ENCODE peak calls at places on chromosomes 16 and 17, in seven cellular contexts. F, W, N, X, V, A and M are unnamed samples.

GRCh38 chr17:79220201-79220714 is 145.6 kb downstream of the ENGASE start:
- DNase-seq in W (peak; percentile 44), F (no peak), X (no peak), V (no peak), A (no peak), N (no peak), M (no peak)

GRCh38 chr17:79561486-79562116 is 49.2 kb downstream of the RBFOX3 start:
- DNase-seq in F (no peak), W (no peak), X (no peak), V (no peak), A (no peak), N (no peak), M (no peak)

GRCh38 chr16:26050489-26050888 is 358.7 kb downstream of the HS3ST4 start:
- DNase-seq in W (no peak), N (no peak), F (no peak), A (no peak), X (no peak), V (no peak), M (no peak)

GRCh38 chr17:79515646-79516604 is 94.9 kb downstream of the RBFOX3 start:
- DNase-seq in W (no peak), N (no peak), V (no peak), F (no peak), A (no peak), X (no peak), M (peak; percentile 13)

GRCh38 chr17:8222380-8222629 is 11.9 kb upstream of the AURKB start:
- DNase-seq in F (peak; percentile 83), X (peak; percentile 86), A (no peak), W (no peak), V (peak; percentile 41), N (no peak), M (no peak)

GRCh38 chr17:13725286-13725990 is 123.7 kb upstream of the HS3ST3A1 start:
- DNase-seq in A (no peak), W (no peak), X (peak; percentile 22), F (no peak), N (no peak), V (no peak), M (no peak)

GRCh38 chr16:62909597-62909996 is 873.4 kb upstream of the CDH8 start:
- DNase-seq in N (no peak), W (no peak), X (no peak), A (no peak), V (no peak), F (no peak), M (no peak)

GRCh38 chr16:1945559-1946391 is 2.8 kb upstream of the MSRB1 start:
- DNase-seq in N (no peak), A (no peak), W (no peak), X (no peak), V (no peak), F (no peak), M (no peak)

GRCh38 chr17:35460354-35460851 is 11.8 kb upstream of the SLFN13 start:
- DNase-seq in F (peak; percentile 15), X (no peak), V (peak; percentile 52), A (peak; percentile 39), N (peak; percentile 77), W (peak; percentile 9), M (no peak)

GRCh38 chr16:67470314-67470713 is 10.6 kb downstream of the ATP6V0D1 start:
- DNase-seq in X (no peak), N (no peak), A (no peak), W (peak; percentile 61), F (no peak), V (no peak), M (no peak)

GRCh38 chr17:40469805-40470675 is 26.8 kb downstream of the IGFBP4 start:
- DNase-seq in X (no peak), F (no peak), W (no peak), A (no peak), V (no peak), N (no peak), M (no peak)

GRCh38 chr16:30934827-30935557 is 11.6 kb downstream of the FBXL19 start:
- DNase-seq in X (peak; percentile 70), W (peak; percentile 64), V (peak; percentile 61), A (no peak), F (no peak), N (peak; percentile 87), M (no peak)

GRCh38 chr17:78689029-78689428 is 93.0 kb downstream of the CYTH1 start:
- DNase-seq in X (no peak), F (no peak), N (no peak), W (no peak), V (no peak), A (no peak), M (no peak)

DNA sequence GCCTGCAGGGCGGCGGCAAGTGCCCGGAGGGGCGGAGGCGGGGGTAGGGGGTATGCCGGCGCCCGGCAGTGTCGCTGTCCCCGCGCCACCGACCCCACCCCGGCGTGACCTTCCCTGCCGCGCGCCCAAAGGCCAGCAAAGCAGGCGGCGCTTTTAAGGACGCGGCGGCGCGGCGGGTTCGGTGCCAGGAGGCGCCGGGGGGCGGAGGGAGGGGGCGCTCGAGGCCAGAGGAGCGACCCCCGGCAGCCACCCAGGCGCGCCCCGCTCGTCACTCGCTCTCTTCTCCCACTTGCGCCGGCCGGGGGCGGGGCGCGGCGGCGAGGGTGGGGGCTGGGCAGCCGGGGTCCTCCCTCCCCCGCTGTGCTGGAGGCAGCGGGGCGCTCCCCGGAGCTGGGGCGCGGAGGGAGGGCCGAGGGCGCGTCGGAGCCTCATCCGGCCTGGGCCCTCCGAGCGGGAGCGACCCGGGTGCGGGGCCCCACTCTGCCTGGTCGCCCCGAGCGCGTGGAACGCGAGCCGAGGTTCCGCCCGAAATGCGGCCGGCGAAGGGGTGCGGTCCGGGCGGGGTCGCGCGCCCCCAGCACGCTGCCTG is 8.5 kb upstream of the BAHCC1 start:
- DNase-seq in X (peak; percentile 45), A (no peak), V (peak; percentile 84), F (no peak), N (no peak), W (peak; percentile 73), M (no peak)
- TF ChIP-seq YY1 in X (no peak), A (no peak), V (no peak), F (no peak), N (no peak), W (no peak), M (no peak)

DNA sequence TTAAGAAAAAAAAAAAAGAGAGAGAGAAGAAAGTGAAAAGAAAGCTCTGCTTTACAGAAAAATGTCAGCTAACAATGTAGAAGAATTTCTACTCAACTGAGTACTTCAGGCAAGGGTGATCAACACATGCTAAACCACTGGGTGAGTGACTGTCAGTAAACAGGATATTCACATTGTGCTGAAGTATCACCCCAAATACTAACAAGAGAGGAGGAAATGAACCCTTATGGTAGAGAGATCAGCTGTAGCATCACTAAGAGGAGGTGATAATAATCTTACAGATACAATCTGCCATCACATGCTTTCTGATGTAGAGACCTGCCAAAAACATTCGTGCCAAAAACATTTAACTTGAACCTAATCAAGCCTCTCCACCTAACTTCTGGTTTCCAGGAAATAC is 30.7 kb upstream of the ICAM2 start:
- DNase-seq in F (no peak), W (no peak), N (no peak), V (no peak), X (no peak), A (no peak), M (no peak)
- H3K4me3 ChIP-seq in F (no peak overlapping the region), W (no peak overlapping the region), N (no peak overlapping the region), V (no peak overlapping the region), X (no peak overlapping the region), A (no peak overlapping the region), M (no peak overlapping the region)

GRCh38 chr16:4686497-4687210 is 6.7 kb upstream of the NUDT16L1 start:
- DNase-seq in V (no peak), X (no peak), N (no peak), A (no peak), W (no peak), F (no peak), M (no peak)

GRCh38 chr16:4687416-4687815 is 5.9 kb upstream of the NUDT16L1 start:
- DNase-seq in X (no peak), V (no peak), N (no peak), F (no peak), A (no peak), W (no peak), M (no peak)

GRCh38 chr16:4688674-4689045 is 4.7 kb upstream of the NUDT16L1 start:
- DNase-seq in A (no peak), F (no peak), W (no peak), V (no peak), X (no peak), N (no peak), M (no peak)

GRCh38 chr16:4689091-4689671 is 4.2 kb upstream of the NUDT16L1 start:
- DNase-seq in F (no peak), W (no peak), V (no peak), N (no peak), A (no peak), X (no peak), M (no peak)

GRCh38 chr16:4687946-4688673 is 5.3 kb upstream of the NUDT16L1 start:
- DNase-seq in N (no peak), F (no peak), W (no peak), A (no peak), X (no peak), V (no peak), M (no peak)
- TF ChIP-seq YY1 in N (no peak), F (no peak), W (no peak), A (no peak), X (no peak), V (no peak), M (no peak)

DNA sequence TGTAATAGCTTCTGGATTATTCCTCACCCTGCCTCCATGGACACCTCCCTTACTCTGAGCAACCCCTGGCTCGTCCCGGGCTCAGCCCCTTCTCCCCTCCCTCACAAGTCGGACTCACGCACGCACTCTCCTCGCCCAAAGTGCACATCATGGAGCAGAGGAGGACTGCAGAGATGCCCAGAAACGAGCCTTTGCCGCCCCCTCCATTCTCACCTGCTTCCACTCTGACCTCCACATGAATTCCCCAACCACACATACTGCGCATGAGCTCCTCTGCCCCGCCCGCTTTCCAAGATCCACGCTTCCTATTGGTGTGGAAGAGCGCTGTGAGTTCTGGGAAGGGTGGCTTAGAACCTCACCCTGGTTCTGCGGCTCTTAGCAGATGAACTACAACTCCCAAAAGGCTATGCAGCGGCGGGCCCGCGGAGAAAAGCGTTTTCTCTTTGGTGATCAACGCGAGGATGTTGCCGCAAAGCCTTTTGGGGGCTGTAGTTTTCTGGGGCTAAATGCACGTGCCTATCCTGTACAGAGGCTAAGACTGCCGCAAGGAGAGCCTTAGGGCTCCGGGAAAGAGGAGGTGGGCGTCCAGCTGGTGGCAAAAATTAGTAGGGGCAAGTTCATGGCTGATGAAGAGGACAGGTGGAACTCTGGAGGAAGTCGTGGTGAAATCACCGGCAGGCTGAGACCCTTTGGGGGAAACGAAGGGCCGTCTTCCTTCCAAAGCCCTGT is at the start of gene PHB1:
- DNase-seq in N (peak; percentile 90), A (peak; percentile 95), X (peak; percentile 99), W (peak; percentile 97), V (peak; percentile 97), F (peak; percentile 98), M (peak; percentile 94)
- H3K4me3 ChIP-seq in N (peak within 1 kb of the TSS; percentile 95), A (peak within 1 kb of the TSS; percentile 92), X (peak within 1 kb of the TSS; percentile 87), W (peak within 1 kb of the TSS; percentile 86), V (peak within 1 kb of the TSS; percentile 91), F (peak within 1 kb of the TSS; percentile 84), M (peak within 1 kb of the TSS; percentile 97)

GRCh38 chr17:48541036-48541573 is 3.8 kb downstream of the HOXB2 start:
- DNase-seq in A (no peak), X (no peak), V (no peak), W (no peak), N (no peak), F (no peak), M (no peak)
- TF ChIP-seq YY1 in A (no peak), X (no peak), V (no peak), W (no peak), N (no peak), F (no peak), M (no peak)

GRCh38 chr16:79589495-79590134 is 10.9 kb downstream of the MAF start:
- DNase-seq in W (no peak), A (no peak), V (no peak), X (no peak), N (peak; percentile 54), F (no peak), M (no peak)
- H3K4me3 ChIP-seq in W (no peak overlapping the region), A (no peak overlapping the region), V (no peak overlapping the region), X (no peak overlapping the region), N (peak overlapping the region; percentile 61), F (no peak overlapping the region), M (no peak overlapping the region)